ENCODE peak calls at places on chromosomes 11 and 22, in four cellular contexts. D is uterus, X is HFF-Myc, J is HFFc6. N is an unnamed sample.

GRCh38 chr11:3206128-3206921 is 12.3 kb downstream of the MRGPRG start:
- DNase-seq in D (no peak), X (no peak), J (no peak), N (no peak)

GRCh38 chr22:32327596-32328171 is 30.0 kb upstream of the RFPL3 start:
- DNase-seq in D (no peak), X (no peak), J (no peak), N (no peak)

GRCh38 chr22:45064313-45065268 is 54.8 kb upstream of the PHF21B start:
- DNase-seq in D (no peak), X (peak), J (peak), N (no peak)

GRCh38 chr22:19429950-19430889 is 1.3 kb downstream of the HIRA start:
- DNase-seq in D (no peak), X (no peak), J (peak), N (no peak)

GRCh38 chr11:69639843-69640242 is 1.1 kb upstream of the CCND1 start:
- DNase-seq in D (no peak), X (no peak), J (no peak), N (no peak)

GRCh38 chr11:5737091-5737490 is 843 bp downstream of the OR56B1 start:
- DNase-seq in D (no peak), X (no peak), J (peak), N (no peak)

GRCh38 chr11:110599207-110599606 is 113.0 kb downstream of the ARHGAP20 start:
- DNase-seq in D (no peak), X (no peak), J (no peak), N (no peak)

GRCh38 chr11:45412521-45412920 is 126.4 kb upstream of the SYT13 start:
- DNase-seq in D (no peak), X (no peak), J (no peak), N (no peak)

GRCh38 chr22:30268331-30268730 is 1.7 kb upstream of the OSM start:
- DNase-seq in D (no peak), X (no peak), J (no peak), N (no peak)

GRCh38 chr11:72599325-72600117 is 74.7 kb downstream of the PDE2A start:
- DNase-seq in D (no peak), X (no peak), J (no peak), N (no peak)

GRCh38 chr22:17916226-17916889 is 108.0 kb downstream of the MICAL3 start:
- DNase-seq in D (peak), X (no peak), J (no peak), N (no peak)

GRCh38 chr11:67120881-67121710 is 2.0 kb downstream of the KDM2A start:
- DNase-seq in D (no peak), X (no peak), J (peak), N (no peak)

GRCh38 chr11:69335461-69336386 is 41.8 kb downstream of the MYEOV start:
- DNase-seq in D (no peak), X (no peak), J (no peak), N (no peak)

GRCh38 chr22:33917744-33918406 is 2.4 kb downstream of the LARGE1 start:
- DNase-seq in D (no peak), X (no peak), J (no peak), N (no peak)
- TF ChIP-seq CTCF in D (no peak), X (peak), J (peak), N (peak)

DNA sequence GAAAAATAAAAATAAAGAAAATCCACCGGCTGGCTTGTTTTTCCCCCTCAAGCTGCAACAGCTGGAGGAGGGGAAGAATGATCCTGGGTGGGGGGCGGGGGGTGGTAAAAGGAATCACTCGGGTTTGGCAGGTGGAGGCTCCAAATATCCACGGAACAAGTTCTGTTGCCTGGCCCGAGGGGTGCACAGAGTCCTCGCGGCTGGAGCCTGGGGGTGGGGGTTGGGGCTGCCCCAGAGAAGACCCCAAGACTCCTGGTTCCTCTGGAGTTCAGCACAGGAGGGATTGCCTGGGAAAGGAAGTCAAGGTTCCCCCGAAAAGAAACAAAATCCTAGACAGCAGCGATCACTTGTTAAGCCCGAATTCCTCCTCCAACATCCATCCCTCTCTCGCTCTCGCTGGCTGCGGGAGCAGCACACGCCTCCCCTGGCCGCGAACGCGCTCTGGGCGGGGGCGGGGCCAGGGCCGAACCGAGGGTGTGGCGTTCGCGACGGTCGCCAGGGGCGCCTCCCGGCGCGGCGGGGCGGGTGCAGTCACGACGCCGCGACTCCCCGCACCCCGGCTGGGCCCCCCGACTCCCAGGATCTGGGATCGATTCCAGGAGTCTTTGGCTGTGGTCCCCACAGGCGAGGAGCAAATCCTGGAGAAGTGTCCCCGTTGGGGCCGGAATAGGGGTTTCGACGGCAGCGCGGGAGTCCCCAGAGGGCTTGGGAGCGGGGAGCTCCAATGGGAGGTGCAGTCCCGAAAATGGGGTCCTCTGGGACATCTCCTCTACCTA is at the start of gene KCNA4:
- DNase-seq in D (no peak), X (no peak), J (no peak), N (no peak)
- TF ChIP-seq CTCF in D (no peak), X (no peak), J (no peak), N (no peak)

GRCh38 chr11:19658344-19658743 is 54.3 kb upstream of the NAV2 start:
- DNase-seq in D (no peak), X (no peak), J (no peak), N (no peak)
- TF ChIP-seq CTCF in D (no peak), X (peak), J (peak), N (no peak)

DNA sequence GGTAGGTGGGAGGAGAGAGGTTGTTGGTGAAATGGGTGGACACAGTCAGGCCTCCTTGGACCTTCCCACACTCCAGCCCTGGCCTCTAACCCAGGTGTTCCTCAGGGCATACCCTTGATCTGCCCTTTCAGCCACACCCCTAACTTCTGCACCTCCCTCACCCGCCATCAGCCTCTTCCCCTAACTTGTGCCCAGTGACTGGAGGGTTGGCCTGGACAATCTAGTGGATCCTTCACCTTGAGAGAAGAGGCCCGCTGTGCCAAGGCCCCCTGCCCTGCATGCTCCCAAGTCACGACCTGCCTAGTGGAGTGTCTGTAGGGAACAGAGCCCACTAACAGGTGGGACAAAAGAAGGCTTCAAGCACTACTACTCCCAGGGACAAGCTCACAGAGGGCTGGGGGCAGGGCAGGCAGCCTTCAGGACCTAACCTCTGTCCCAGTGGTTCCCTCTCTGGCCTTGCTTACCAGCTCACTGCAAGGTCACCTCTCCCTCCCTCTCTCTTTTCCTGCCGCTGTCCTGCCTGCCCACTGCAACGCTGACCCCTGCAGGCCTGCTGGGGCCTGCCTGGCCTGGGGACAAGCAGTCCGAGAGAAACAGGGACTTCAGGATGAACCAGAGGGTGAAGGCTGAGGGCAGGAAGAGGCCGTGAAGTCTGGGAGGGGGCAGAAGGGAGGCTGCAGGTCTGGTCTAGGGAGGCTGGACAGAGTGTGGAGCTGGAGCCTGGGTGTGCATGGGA is 3.3 kb downstream of the SYT7 start:
- DNase-seq in D (no peak), X (no peak), J (no peak), N (no peak)
- TF ChIP-seq CTCF in D (no peak), X (peak), J (peak), N (peak)

DNA sequence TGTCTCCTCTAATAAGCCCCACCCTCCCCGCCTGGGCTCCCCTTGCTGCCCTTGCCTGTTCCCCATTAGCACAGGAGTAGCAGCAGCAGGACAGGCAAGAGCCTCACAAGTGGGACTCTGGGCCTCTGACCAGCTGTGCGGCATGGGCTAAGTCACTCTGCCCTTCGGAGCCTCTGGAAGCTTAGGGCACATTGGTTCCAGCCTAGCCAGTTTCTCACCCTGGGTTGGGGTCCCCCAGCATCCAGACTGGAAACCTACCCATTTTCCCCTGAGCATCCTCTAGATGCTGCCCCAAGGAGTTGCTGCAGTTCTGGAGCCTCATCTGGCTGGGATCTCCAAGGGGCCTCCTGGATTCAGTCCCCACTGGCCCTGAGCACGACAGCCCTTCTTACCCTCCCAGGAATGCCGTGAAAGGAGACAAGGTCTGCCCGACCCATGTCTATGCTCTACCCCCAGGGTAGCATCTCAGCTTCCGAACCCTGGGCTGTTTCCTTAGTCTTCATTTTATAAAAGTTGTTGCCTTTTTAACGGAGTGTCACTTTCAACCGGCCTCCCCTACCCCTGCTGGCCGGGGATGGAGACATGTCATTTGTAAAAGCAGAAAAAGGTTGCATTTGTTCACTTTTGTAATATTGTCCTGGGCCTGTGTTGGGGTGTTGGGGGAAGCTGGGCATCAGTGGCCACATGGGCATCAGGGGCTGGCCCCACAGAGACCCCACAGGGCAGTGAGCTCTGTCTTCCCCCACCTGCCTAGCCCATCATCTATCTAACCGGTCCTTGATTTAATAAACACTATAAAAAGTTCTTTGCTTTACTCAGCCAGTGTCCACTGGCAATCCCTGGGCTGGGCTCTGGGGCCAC is 14.4 kb downstream of the TSKU start:
- DNase-seq in D (no peak), X (no peak), J (no peak), N (no peak)
- TF ChIP-seq CTCF in D (no peak), X (no peak), J (peak), N (no peak)

GRCh38 chr11:106152824-106153223 is 75.4 kb downstream of the AASDHPPT start:
- DNase-seq in D (no peak), X (no peak), J (peak), N (no peak)

GRCh38 chr11:106156290-106156937 is 79.0 kb downstream of the AASDHPPT start:
- DNase-seq in D (peak), X (peak), J (peak), N (peak)

GRCh38 chr11:106152013-106152412 is 74.6 kb downstream of the AASDHPPT start:
- DNase-seq in D (no peak), X (peak), J (no peak), N (peak)
- TF ChIP-seq CTCF in D (no peak), X (peak), J (peak), N (peak)

GRCh38 chr22:36470162-36470993 is 11.1 kb downstream of the TXN2 start:
- DNase-seq in D (peak), X (peak), J (peak), N (peak)
- TF ChIP-seq CTCF in D (peak), X (peak), J (peak), N (peak)

DNA sequence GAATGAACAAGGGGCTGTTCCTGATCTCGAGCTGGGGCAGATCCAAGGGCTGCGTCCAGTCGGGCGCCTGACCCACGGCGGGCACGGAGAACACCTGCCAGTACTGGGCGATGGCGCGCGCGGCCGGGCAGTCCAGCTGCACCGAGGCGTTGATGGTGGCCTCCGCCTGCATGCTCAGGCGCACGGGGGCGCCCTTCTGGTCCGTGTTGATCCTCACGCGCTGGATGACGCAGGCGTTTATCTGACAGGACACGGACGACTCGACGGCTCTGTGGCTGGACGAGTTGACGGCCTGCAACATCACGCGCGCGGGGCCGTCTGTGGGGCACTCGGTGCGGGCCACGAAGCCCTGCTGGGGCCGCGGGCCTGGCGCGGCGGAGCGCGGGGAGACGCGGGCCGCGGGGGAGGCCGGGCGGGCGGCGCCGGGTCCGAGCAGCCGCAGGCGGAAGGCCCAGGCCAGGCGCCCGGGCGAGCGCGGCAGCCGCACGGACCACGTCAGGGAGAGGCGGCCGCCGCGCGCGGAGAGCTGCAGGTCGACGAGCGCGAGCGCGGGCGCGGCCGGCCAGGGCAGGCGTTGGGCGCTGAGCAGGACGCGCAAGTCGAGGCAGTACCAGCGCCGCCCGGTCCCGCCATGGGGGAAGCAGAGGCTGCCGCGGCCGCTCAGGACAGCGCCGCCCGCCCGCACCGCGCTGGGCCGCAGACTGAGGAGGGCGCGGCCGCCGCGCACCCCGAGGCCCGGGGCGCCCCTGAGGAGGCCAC is 515 bp downstream of the PKDREJ start:
- DNase-seq in D (peak), X (no peak), J (no peak), N (no peak)
- TF ChIP-seq CTCF in D (no peak), X (peak), J (peak), N (no peak)

GRCh38 chr11:102283088-102283487 is 34.2 kb upstream of the BIRC3 start:
- DNase-seq in D (no peak), X (no peak), J (peak), N (no peak)

GRCh38 chr11:102276302-102277182 is 40.7 kb upstream of the BIRC3 start:
- DNase-seq in D (no peak), X (peak), J (peak), N (no peak)

GRCh38 chr11:102280237-102280833 is 36.9 kb upstream of the BIRC3 start:
- DNase-seq in D (no peak), X (no peak), J (no peak), N (no peak)

GRCh38 chr11:102284008-102284407 is 33.3 kb upstream of the BIRC3 start:
- DNase-seq in D (no peak), X (no peak), J (no peak), N (no peak)

DNA sequence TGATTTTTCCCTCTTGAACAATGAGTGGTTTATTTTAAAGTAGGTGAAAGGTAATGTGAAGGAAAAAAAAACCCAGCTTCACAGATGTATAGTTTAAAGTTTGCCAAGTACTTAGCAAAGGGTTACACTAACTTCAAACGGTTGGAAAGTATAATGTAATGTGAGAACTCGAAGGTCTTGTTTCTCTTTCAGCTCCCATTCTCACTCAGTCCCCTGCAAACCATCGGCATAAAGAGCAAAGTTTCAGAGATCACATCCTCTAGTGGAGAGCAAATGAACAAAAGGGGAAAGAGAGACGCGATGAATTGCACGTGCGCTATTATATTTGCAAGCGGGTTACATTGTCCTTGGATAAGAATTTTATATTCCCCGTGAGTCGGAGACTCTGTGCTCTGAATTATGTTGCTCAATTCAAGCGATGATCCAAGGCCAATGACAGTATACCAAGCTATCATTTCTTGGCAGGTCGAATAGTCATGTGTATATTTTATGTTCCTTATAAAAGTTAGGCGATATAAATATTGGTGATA is 37.6 kb upstream of the BIRC3 start:
- DNase-seq in D (peak), X (peak), J (peak), N (peak)
- TF ChIP-seq CTCF in D (peak), X (peak), J (peak), N (peak)